ENCODE peak calls at places on chromosomes 11 and 22, in five cellular contexts. O is AG09319, L is astrocyte of the spinal cord, X is tibial nerve, D is right lobe of liver. I is an unnamed sample.

GRCh38 chr11:14248577-14248976 is 110.4 kb downstream of the RRAS2 start:
- DNase-seq in X (peak; percentile 17), O (no peak), D (no peak), L (no peak), I (no peak)

GRCh38 chr11:20277014-20277413 is 86.5 kb upstream of the HTATIP2 start:
- DNase-seq in O (no peak), L (no peak), D (no peak), X (no peak), I (no peak)

GRCh38 chr22:38316340-38317236 is 645 bp downstream of the CSNK1E start:
- DNase-seq in O (no peak), X (peak; percentile 56), D (peak; percentile 65), L (peak; percentile 66), I (no peak)

GRCh38 chr11:38460901-38461300 is 1862.9 kb upstream of the RAG2 start:
- DNase-seq in X (peak; percentile 22), O (peak; percentile 42), L (peak; percentile 96), D (no peak), I (no peak)

GRCh38 chr11:96388891-96389603 is 665 bp downstream of the CCDC82 start:
- DNase-seq in L (no peak), O (no peak), X (no peak), D (no peak), I (no peak)

GRCh38 chr11:35514481-35514880 is 10.9 kb downstream of the PAMR1 start:
- DNase-seq in X (no peak), D (no peak), L (no peak), O (no peak), I (no peak)

GRCh38 chr11:9617960-9618359 is 44.5 kb downstream of the WEE1 start:
- DNase-seq in O (peak; percentile 79), L (peak; percentile 18), D (no peak), X (no peak), I (no peak)

GRCh38 chr11:47565340-47566165 is at the start of gene PTPMT1:
- DNase-seq in X (peak; percentile 31), O (peak; percentile 30), L (peak; percentile 61), D (peak; percentile 76), I (no peak)

GRCh38 chr22:47457021-47457420 is 694.6 kb downstream of the TBC1D22A start:
- DNase-seq in L (no peak), D (no peak), O (no peak), X (no peak), I (no peak)

GRCh38 chr11:35323076-35323868 is 96.1 kb downstream of the SLC1A2 start:
- DNase-seq in L (no peak), X (no peak), O (no peak), D (no peak), I (no peak)

GRCh38 chr11:1501421-1502167 is 15.0 kb upstream of the MOB2 start:
- DNase-seq in X (no peak), D (peak; percentile 10), O (no peak), L (no peak), I (no peak)

GRCh38 chr11:911031-911889 is 650 bp upstream of the CHID1 start:
- DNase-seq in X (no peak), D (peak; percentile 46), L (peak; percentile 73), O (no peak), I (no peak)

GRCh38 chr11:1338201-1339065 is 29.0 kb upstream of the TOLLIP start:
- DNase-seq in D (no peak), O (no peak), L (no peak), X (no peak), I (no peak)

GRCh38 chr11:17076517-17077239 is 789 bp downstream of the RPS13 start:
- DNase-seq in L (peak; percentile 1), X (no peak), D (no peak), O (no peak), I (no peak)

GRCh38 chr11:68753300-68753699 is 2.0 kb upstream of the TESMIN start:
- DNase-seq in X (no peak), O (no peak), D (no peak), L (no peak), I (no peak)

GRCh38 chr11:128302425-128303186 is 284.8 kb downstream of the ETS1 start:
- DNase-seq in D (no peak), O (no peak), X (no peak), L (no peak), I (no peak)

GRCh38 chr22:22666307-22667091 is 22.1 kb downstream of the GGTLC2 start:
- DNase-seq in L (peak; percentile 9), X (no peak), O (peak; percentile 8), D (peak; percentile 58), I (no peak)

GRCh38 chr11:114131366-114131963 is 72.0 kb downstream of the ZBTB16 start:
- DNase-seq in O (no peak), X (no peak), L (no peak), D (no peak), I (no peak)

GRCh38 chr11:67264886-67265632 is 1.2 kb upstream of the GRK2 start:
- DNase-seq in X (no peak), D (no peak), O (no peak), L (no peak), I (no peak)

GRCh38 chr11:93169950-93170561 is 27.7 kb downstream of the SLC36A4 start:
- DNase-seq in O (peak; percentile 1), L (peak; percentile 47), D (no peak), X (no peak), I (no peak)

GRCh38 chr11:124297921-124298320 is 15.8 kb downstream of the OR8D1 start:
- DNase-seq in O (no peak), X (no peak), D (no peak), L (peak; percentile 48), I (no peak)

GRCh38 chr22:22593964-22594656 is 35.0 kb upstream of the PRAME start:
- DNase-seq in O (peak; percentile 22), X (peak; percentile 53), L (peak; percentile 43), D (peak; percentile 39), I (no peak)

GRCh38 chr11:75311858-75312288 is 39.6 kb downstream of the ARRB1 start:
- DNase-seq in D (no peak), X (peak; percentile 86), L (peak; percentile 40), O (no peak), I (no peak)

GRCh38 chr11:27249208-27249509 is 113.9 kb downstream of the CCDC34 start:
- DNase-seq in L (no peak), D (no peak), X (no peak), O (no peak), I (no peak)

GRCh38 chr11:62841361-62842170 is 2.2 kb upstream of the WDR74 start:
- DNase-seq in O (peak; percentile 99), X (peak; percentile 87), D (peak; percentile 77), L (peak; percentile 99), I (peak; percentile 79)

GRCh38 chr11:11798586-11799438 is 43.0 kb upstream of the USP47 start:
- DNase-seq in X (peak; percentile 79), L (peak; percentile 77), O (peak; percentile 43), D (peak; percentile 60), I (no peak)

GRCh38 chr11:96277696-96278038 is 65.3 kb downstream of the MAML2 start:
- DNase-seq in D (no peak), O (no peak), X (no peak), L (no peak), I (no peak)

GRCh38 chr22:48369789-48370507 is 1457.7 kb downstream of the BRD1 start:
- DNase-seq in D (peak; percentile 42), O (no peak), L (no peak), X (no peak), I (no peak)

GRCh38 chr11:14956111-14956510 is 16.0 kb downstream of the CALCA start:
- DNase-seq in L (no peak), D (no peak), O (no peak), X (no peak), I (no peak)

GRCh38 chr22:28774378-28774777 is 1.9 kb downstream of the CCDC117 start:
- DNase-seq in L (no peak), O (no peak), X (no peak), D (no peak), I (no peak)

GRCh38 chr11:96390403-96390830 is 604 bp downstream of the JRKL start:
- DNase-seq in X (peak; percentile 9), D (no peak), L (no peak), O (no peak), I (no peak)

GRCh38 chr11:116281173-116282160 is 491.3 kb downstream of the BUD13 start:
- DNase-seq in L (no peak), D (no peak), O (no peak), X (no peak), I (no peak)
- TF ChIP-seq CTCF in L (no peak), D (no peak), O (no peak), X (no peak), I (no peak)

GRCh38 chr11:120079750-120080610 is 57.9 kb downstream of the TRIM29 start:
- DNase-seq in D (no peak), L (no peak), O (no peak), X (no peak), I (no peak)
- TF ChIP-seq CTCF in D (peak; percentile 47), L (peak; percentile 24), O (peak; percentile 59), X (peak; percentile 58), I (peak; percentile 34)

GRCh38 chr11:65890324-65891179 is at the start of gene CCDC85B:
- DNase-seq in L (peak; percentile 97), X (peak; percentile 98), O (peak; percentile 93), D (peak; percentile 99), I (peak; percentile 89)
- TF ChIP-seq CTCF in L (no peak), X (no peak), O (no peak), D (no peak), I (no peak)

GRCh38 chr11:76512851-76513653 is 68.2 kb downstream of the EMSY start:
- DNase-seq in D (no peak), X (no peak), O (peak; percentile 30), L (peak; percentile 62), I (no peak)
- TF ChIP-seq CTCF in D (peak; percentile 37), X (peak; percentile 10), O (peak; percentile 49), L (peak; percentile 46), I (peak; percentile 38)

GRCh38 chr11:108961095-108961494 is 296.2 kb downstream of the DDX10 start:
- DNase-seq in L (no peak), O (no peak), D (no peak), X (no peak), I (no peak)

GRCh38 chr11:108960498-108960897 is 295.6 kb downstream of the DDX10 start:
- DNase-seq in X (no peak), D (no peak), L (no peak), O (no peak), I (no peak)

GRCh38 chr11:108959874-108960273 is 295.0 kb downstream of the DDX10 start:
- DNase-seq in X (no peak), D (no peak), O (no peak), L (no peak), I (no peak)

GRCh38 chr11:108959124-108959761 is 294.4 kb downstream of the DDX10 start:
- DNase-seq in D (no peak), X (no peak), O (no peak), L (no peak), I (no peak)

GRCh38 chr11:108958446-108959123 is 293.7 kb downstream of the DDX10 start:
- DNase-seq in O (no peak), L (peak; percentile 68), D (no peak), X (no peak), I (no peak)
- TF ChIP-seq CTCF in O (no peak), L (no peak), D (no peak), X (no peak), I (no peak)

DNA sequence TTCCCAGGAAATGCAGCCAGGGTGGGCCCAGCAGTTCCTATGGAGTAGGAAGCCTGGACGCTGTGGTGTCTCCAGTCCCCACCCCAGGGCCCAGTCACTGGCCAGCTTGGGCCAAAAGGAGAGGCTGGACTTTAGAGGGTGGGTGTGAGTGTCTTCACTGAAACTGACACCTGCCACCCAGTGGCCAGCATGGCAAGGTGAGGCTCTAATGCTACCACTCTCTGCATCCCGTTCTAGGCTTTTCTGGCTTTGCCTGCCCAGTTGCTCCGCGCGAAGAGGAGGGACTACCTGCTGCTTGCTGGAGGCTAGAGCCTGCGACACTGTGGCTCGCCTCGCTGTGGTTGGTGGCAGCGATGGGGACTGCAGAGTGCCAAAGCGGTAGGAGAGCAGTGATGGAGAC is 35.4 kb downstream of the C22orf42 start:
- DNase-seq in X (no peak), L (no peak), O (no peak), D (no peak), I (no peak)
- TF ChIP-seq CTCF in X (no peak), L (no peak), O (no peak), D (peak; percentile 11), I (no peak)

I was measured in D721Med.